ENCODE peak calls at places on chromosomes 4 and X, in eight cellular contexts. S, U, G, J, Q, V, Z and I are unnamed samples.

GRCh38 chrX:64842492-64842891 is 133.8 kb downstream of the ZC4H2 start:
- DNase-seq in S (no peak), U (no peak), G (no peak), J (no peak), Q (peak; percentile 77), V (no peak), Z (no peak), I (no peak)

GRCh38 chrX:134929813-134930212 is 61.0 kb upstream of the SMIM10 start:
- DNase-seq in S (no peak), U (no peak), G (no peak), J (no peak), Q (no peak), V (no peak), Z (no peak), I (no peak)

GRCh38 chr4:166502660-166503059 is 629.6 kb downstream of the TLL1 start:
- DNase-seq in S (no peak), U (no peak), G (no peak), J (no peak), Q (no peak), V (no peak), Z (no peak), I (no peak)

GRCh38 chr4:137065306-137065705 is 467.0 kb downstream of the PCDH18 start:
- DNase-seq in S (no peak), U (no peak), G (peak; percentile 35), J (peak; percentile 49), Q (no peak), V (no peak), Z (peak; percentile 10), I (no peak)

GRCh38 chr4:40363945-40364344 is 28.8 kb downstream of the CHRNA9 start:
- DNase-seq in S (no peak), U (no peak), G (no peak), J (no peak), Q (no peak), V (no peak), Z (no peak), I (no peak)

GRCh38 chrX:118221733-118222132 is 105.1 kb upstream of the KLHL13 start:
- DNase-seq in S (no peak), U (no peak), G (no peak), J (no peak), Q (no peak), V (no peak), Z (peak; percentile 32), I (peak; percentile 46)

GRCh38 chrX:45765281-45765680 is 564.6 kb upstream of the DIPK2B start:
- DNase-seq in S (no peak), U (no peak), G (no peak), J (no peak), Q (no peak), V (no peak), Z (no peak), I (no peak)

GRCh38 chrX:117701050-117701449 is 415.6 kb downstream of the KLHL13 start:
- DNase-seq in S (no peak), U (no peak), G (no peak), J (no peak), Q (no peak), V (no peak), Z (no peak), I (no peak)

GRCh38 chrX:42485621-42486020 is 292.3 kb downstream of the PPP1R2C start:
- DNase-seq in S (no peak), U (no peak), G (no peak), J (no peak), Q (no peak), V (no peak), Z (peak; percentile 2), I (no peak)

DNA sequence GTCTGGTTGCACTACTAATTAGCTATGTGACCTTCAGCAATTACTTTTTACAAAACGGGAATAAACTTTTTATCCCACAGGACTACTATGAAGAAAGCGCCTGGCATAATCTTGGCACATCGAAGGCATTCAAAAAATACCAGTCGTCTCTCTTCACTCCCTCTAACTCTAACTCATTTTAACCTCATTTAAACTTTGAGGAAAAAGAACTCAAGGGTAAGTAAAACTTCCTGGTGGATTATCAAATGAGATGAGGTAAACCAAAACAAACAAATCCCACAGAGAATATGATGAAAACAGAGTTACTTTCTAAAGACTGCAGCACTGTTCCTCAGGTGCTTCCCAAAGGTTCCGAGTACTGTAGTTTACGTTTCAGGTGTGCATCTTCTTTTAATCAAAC is 66.9 kb downstream of the SH3RF1 start:
- DNase-seq in S (no peak), U (no peak), G (no peak), J (no peak), Q (no peak), V (no peak), Z (no peak), I (no peak)
- H3K4me2 ChIP-seq in S (no peak overlapping the region), U (peak overlapping the region; percentile 53), G (no peak overlapping the region), J (no peak overlapping the region), Q (no peak overlapping the region), V (no peak overlapping the region), Z (no peak overlapping the region), I (no peak overlapping the region)

DNA sequence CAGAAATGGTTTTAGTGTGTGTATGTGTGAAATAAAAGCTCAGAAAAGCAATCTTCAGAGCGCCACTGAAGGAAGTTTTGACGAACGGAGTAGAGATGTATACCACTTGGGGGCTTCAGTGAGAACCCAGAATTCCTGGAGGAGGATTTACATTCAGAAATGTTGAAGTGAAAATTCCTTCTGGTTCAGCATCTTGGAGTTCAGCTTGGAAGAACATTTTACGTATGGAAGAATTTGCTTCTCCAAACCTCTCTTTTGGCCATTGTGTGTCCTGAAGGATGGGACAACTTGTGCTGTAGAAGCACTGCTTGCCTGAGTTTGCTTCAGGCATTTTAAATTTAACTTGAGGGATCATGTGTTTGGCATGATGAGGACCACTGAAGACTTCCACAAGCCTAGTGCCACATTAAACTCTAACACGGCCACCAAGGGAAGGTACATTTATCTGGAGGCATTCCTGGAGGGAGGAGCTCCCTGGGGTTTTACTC is 704 bp downstream of the SHROOM3 start:
- DNase-seq in S (no peak), U (no peak), G (no peak), J (no peak), Q (no peak), V (no peak), Z (peak; percentile 30), I (no peak)
- H3K4me2 ChIP-seq in S (no peak overlapping the region), U (no peak overlapping the region), G (peak overlapping the region; percentile 77), J (no peak overlapping the region), Q (peak overlapping the region; percentile 35), V (peak overlapping the region; percentile 93), Z (peak overlapping the region; percentile 97), I (no peak overlapping the region)

GRCh38 chr4:57158221-57158620 is 48.0 kb upstream of the IGFBP7 start:
- DNase-seq in S (no peak), U (no peak), G (no peak), J (no peak), Q (no peak), V (no peak), Z (peak; percentile 27), I (no peak)
- H3K4me2 ChIP-seq in S (no peak overlapping the region), U (no peak overlapping the region), G (no peak overlapping the region), J (no peak overlapping the region), Q (no peak overlapping the region), V (no peak overlapping the region), Z (no peak overlapping the region), I (no peak overlapping the region)

GRCh38 chrX:119686087-119686639 is 6.8 kb downstream of the SEPTIN6 start:
- DNase-seq in S (no peak), U (no peak), G (no peak), J (no peak), Q (peak; percentile 41), V (no peak), Z (peak; percentile 57), I (no peak)

GRCh38 chrX:119684916-119685224 is 8.1 kb downstream of the SEPTIN6 start:
- DNase-seq in S (no peak), U (no peak), G (no peak), J (no peak), Q (no peak), V (no peak), Z (peak; percentile 47), I (no peak)

GRCh38 chrX:119688856-119689455 is 4.0 kb downstream of the SEPTIN6 start:
- DNase-seq in S (no peak), U (no peak), G (no peak), J (no peak), Q (peak; percentile 14), V (no peak), Z (no peak), I (no peak)

GRCh38 chrX:119685225-119686066 is 7.5 kb downstream of the SEPTIN6 start:
- DNase-seq in S (no peak), U (no peak), G (no peak), J (no peak), Q (peak; percentile 82), V (no peak), Z (peak; percentile 60), I (peak; percentile 65)

GRCh38 chrX:119687661-119688413 is 5.1 kb downstream of the SEPTIN6 start:
- DNase-seq in S (no peak), U (no peak), G (no peak), J (no peak), Q (no peak), V (no peak), Z (peak; percentile 66), I (peak; percentile 31)
- H3K4me2 ChIP-seq in S (no peak overlapping the region), U (no peak overlapping the region), G (no peak overlapping the region), J (no peak overlapping the region), Q (peak overlapping the region; percentile 46), V (no peak overlapping the region), Z (no peak overlapping the region), I (no peak overlapping the region)

DNA sequence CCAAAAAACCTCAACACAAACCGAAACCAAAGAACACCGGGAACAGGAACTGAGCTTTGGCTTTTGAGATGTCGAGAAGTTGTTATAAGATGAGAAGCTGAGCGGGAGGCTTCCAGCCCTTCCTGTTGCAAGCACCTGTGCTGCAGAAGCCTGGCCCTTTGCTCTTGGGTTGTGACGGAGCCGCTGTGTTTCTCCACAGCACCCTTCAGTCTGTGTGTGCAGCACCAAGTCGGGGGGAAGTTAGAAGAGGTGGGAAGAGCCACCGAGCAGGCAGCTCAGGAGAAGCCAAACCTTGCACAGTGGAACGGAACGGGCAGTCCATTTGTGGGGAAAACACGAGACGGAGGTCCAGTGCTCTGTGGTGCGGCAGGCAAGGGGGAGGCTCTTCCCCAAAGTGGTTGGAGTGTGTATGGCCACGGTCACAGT is 123.5 kb downstream of the STOX2 start:
- DNase-seq in S (peak; percentile 51), U (no peak), G (no peak), J (no peak), Q (peak; percentile 8), V (no peak), Z (no peak), I (no peak)
- H3K4me2 ChIP-seq in S (peak overlapping the region; percentile 92), U (no peak overlapping the region), G (no peak overlapping the region), J (peak overlapping the region; percentile 51), Q (peak overlapping the region; percentile 13), V (no peak overlapping the region), Z (no peak overlapping the region), I (no peak overlapping the region)

GRCh38 chr4:147707892-147708672 is 23.8 kb upstream of the ARHGAP10 start:
- DNase-seq in S (no peak), U (no peak), G (peak; percentile 50), J (peak; percentile 34), Q (peak; percentile 54), V (peak; percentile 30), Z (peak; percentile 57), I (peak; percentile 66)
- H3K4me2 ChIP-seq in S (no peak overlapping the region), U (no peak overlapping the region), G (peak overlapping the region; percentile 28), J (no peak overlapping the region), Q (no peak overlapping the region), V (no peak overlapping the region), Z (peak overlapping the region; percentile 48), I (no peak overlapping the region)

DNA sequence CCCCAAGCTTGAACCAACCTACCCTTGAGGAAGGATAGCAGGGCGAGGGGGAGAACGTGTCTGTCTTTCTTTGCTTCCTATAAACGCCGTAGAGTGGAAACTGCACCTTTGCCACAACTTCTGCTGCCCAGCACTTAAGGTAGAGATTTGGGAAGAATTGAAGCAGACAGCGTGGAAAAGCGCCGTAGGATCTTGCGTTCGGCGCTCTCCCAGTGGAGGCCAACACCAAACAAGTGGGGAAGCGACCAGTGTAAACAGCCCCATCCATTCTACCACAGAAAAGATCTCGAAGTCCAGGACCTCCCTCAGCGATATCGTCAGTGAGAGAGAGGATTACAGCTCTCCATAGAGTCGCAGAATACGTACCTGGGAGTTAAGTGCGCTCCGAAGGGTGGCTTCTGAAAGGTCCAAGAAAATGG is 3.9 kb upstream of the NKX6-1 start:
- DNase-seq in S (no peak), U (no peak), G (peak; percentile 48), J (no peak), Q (no peak), V (no peak), Z (no peak), I (no peak)
- H3K4me2 ChIP-seq in S (no peak overlapping the region), U (no peak overlapping the region), G (no peak overlapping the region), J (no peak overlapping the region), Q (no peak overlapping the region), V (no peak overlapping the region), Z (no peak overlapping the region), I (no peak overlapping the region)